ENCODE peak calls at places on chromosomes 7 and 10, in six cellular contexts. Z, D, E, T, M and K are unnamed samples.

GRCh38 chr10:32878646-32879045 is 79.4 kb downstream of the ITGB1 start:
- DNase-seq in E (no peak), T (no peak), Z (no peak), M (no peak), D (no peak), K (no peak)

GRCh38 chr10:60662917-60663614 is 115.2 kb upstream of the CDK1 start:
- DNase-seq in D (peak; percentile 27), E (no peak), Z (peak; percentile 53), T (no peak), M (peak; percentile 84), K (no peak)

GRCh38 chr10:60367431-60367830 is 22.2 kb downstream of the ANK3 start:
- DNase-seq in T (no peak), E (no peak), Z (no peak), D (peak; percentile 49), M (no peak), K (no peak)

GRCh38 chr7:129370812-129371211 is 63.4 kb upstream of the STRIP2 start:
- DNase-seq in Z (no peak), M (no peak), D (peak; percentile 13), E (no peak), T (no peak), K (no peak)

GRCh38 chr7:133029463-133029862 is 52.4 kb downstream of the CHCHD3 start:
- DNase-seq in D (no peak), T (no peak), E (no peak), M (no peak), Z (no peak), K (no peak)

GRCh38 chr7:2472744-2473143 is 3.5 kb downstream of the GRIFIN start:
- DNase-seq in D (no peak), M (no peak), T (no peak), E (no peak), Z (no peak), K (no peak)

GRCh38 chr7:78489423-78489822 is 690.9 kb downstream of the PHTF2 start:
- DNase-seq in D (no peak), T (no peak), M (no peak), E (no peak), Z (no peak), K (no peak)

GRCh38 chr7:148708026-148708685 is 9.5 kb downstream of the CUL1 start:
- DNase-seq in D (no peak), Z (no peak), M (no peak), T (no peak), E (no peak), K (no peak)

GRCh38 chr7:94003446-94004023 is 620 bp downstream of the BET1 start:
- DNase-seq in T (no peak), M (no peak), E (no peak), D (peak; percentile 39), Z (no peak), K (no peak)

GRCh38 chr10:79400567-79401004 is 44.8 kb downstream of the ZCCHC24 start:
- DNase-seq in Z (peak; percentile 87), M (no peak), D (no peak), T (no peak), E (peak; percentile 51), K (no peak)

GRCh38 chr7:131154380-131154779 is 173.3 kb upstream of the MKLN1 start:
- DNase-seq in D (no peak), E (no peak), M (no peak), Z (no peak), T (no peak), K (no peak)